ENCODE peak calls at places on chromosomes 1 and 21, in eight cellular contexts. One of them, this sample, is unnamed.
A peak's percentile ranks its signal among the peaks of the same experiment; 100 is the strongest.

GRCh38 chr1:150650193-150650592 is 20.8 kb upstream of the ENSA start:
- DNase-seq in Panc1: no peak
- DNase-seq in GM12892: no peak
- DNase-seq in breast epithelium: peak; percentile 33
- DNase-seq in stomach: peak; percentile 66
- DNase-seq in transverse colon: peak; percentile 63
- DNase-seq in HCT116: no peak
- DNase-seq in GM23338: no peak
- DNase-seq in this sample: no peak

GRCh38 chr1:235929216-235929615 is 62.5 kb upstream of the LYST start:
- DNase-seq in HCT116: no peak
- DNase-seq in GM12892: no peak
- DNase-seq in stomach: no peak
- DNase-seq in breast epithelium: no peak
- DNase-seq in transverse colon: no peak
- DNase-seq in Panc1: no peak
- DNase-seq in GM23338: no peak
- DNase-seq in this sample: no peak

GRCh38 chr1:147053269-147053668 is 115.1 kb downstream of the NBPF12 start:
- DNase-seq in HCT116: no peak
- DNase-seq in GM23338: no peak
- DNase-seq in Panc1: no peak
- DNase-seq in transverse colon: no peak
- DNase-seq in breast epithelium: no peak
- DNase-seq in GM12892: no peak
- DNase-seq in stomach: no peak
- DNase-seq in this sample: no peak

GRCh38 chr1:203607169-203607873 is 19.3 kb upstream of the ATP2B4 start:
- DNase-seq in HCT116: no peak
- DNase-seq in transverse colon: peak; percentile 28
- DNase-seq in stomach: peak; percentile 33
- DNase-seq in breast epithelium: no peak
- DNase-seq in Panc1: no peak
- DNase-seq in GM12892: no peak
- DNase-seq in GM23338: no peak
- DNase-seq in this sample: no peak

GRCh38 chr1:109252893-109253802 is 3.8 kb downstream of the CELSR2 start:
- DNase-seq in breast epithelium: peak; percentile 88
- DNase-seq in HCT116: no peak
- DNase-seq in transverse colon: peak; percentile 40
- DNase-seq in Panc1: no peak
- DNase-seq in GM23338: no peak
- DNase-seq in stomach: no peak
- DNase-seq in GM12892: peak; percentile 33
- DNase-seq in this sample: peak; percentile 94

GRCh38 chr1:177164380-177165068 is at the start of gene ASTN1:
- DNase-seq in Panc1: no peak
- DNase-seq in transverse colon: no peak
- DNase-seq in GM23338: peak; percentile 85
- DNase-seq in stomach: no peak
- DNase-seq in breast epithelium: no peak
- DNase-seq in HCT116: no peak
- DNase-seq in GM12892: no peak
- DNase-seq in this sample: no peak

GRCh38 chr1:118335372-118335771 is 150.3 kb upstream of the SPAG17 start:
- DNase-seq in Panc1: no peak
- DNase-seq in breast epithelium: no peak
- DNase-seq in transverse colon: no peak
- DNase-seq in GM12892: peak; percentile 4
- DNase-seq in GM23338: no peak
- DNase-seq in stomach: no peak
- DNase-seq in HCT116: no peak
- DNase-seq in this sample: no peak

GRCh38 chr1:121558514-121558913 is 373.7 kb downstream of the SRGAP2C start:
- DNase-seq in stomach: no peak
- DNase-seq in HCT116: no peak
- DNase-seq in GM23338: peak; percentile 63
- DNase-seq in transverse colon: no peak
- DNase-seq in breast epithelium: no peak
- DNase-seq in GM12892: no peak
- DNase-seq in Panc1: peak; percentile 8
- DNase-seq in this sample: no peak

GRCh38 chr1:179030683-179031082 is 5.0 kb downstream of the FAM20B start:
- DNase-seq in stomach: no peak
- DNase-seq in HCT116: no peak
- DNase-seq in transverse colon: no peak
- DNase-seq in GM12892: no peak
- DNase-seq in breast epithelium: no peak
- DNase-seq in GM23338: no peak
- DNase-seq in Panc1: no peak
- DNase-seq in this sample: no peak

GRCh38 chr1:87959236-87959635 is 630.6 kb downstream of the LMO4 start:
- DNase-seq in stomach: no peak
- DNase-seq in HCT116: no peak
- DNase-seq in GM23338: no peak
- DNase-seq in breast epithelium: no peak
- DNase-seq in Panc1: no peak
- DNase-seq in GM12892: no peak
- DNase-seq in transverse colon: no peak
- DNase-seq in this sample: no peak

GRCh38 chr1:1069061-1069710 is 4.9 kb downstream of the RNF223 start:
- DNase-seq in HCT116: peak; percentile 65
- DNase-seq in breast epithelium: peak; percentile 65
- DNase-seq in stomach: peak; percentile 90
- DNase-seq in GM23338: peak; percentile 82
- DNase-seq in GM12892: peak; percentile 95
- DNase-seq in Panc1: peak; percentile 61
- DNase-seq in transverse colon: peak; percentile 92
- DNase-seq in this sample: no peak

GRCh38 chr21:16742116-16742515 is 770.7 kb upstream of the CXADR start:
- DNase-seq in GM12892: no peak
- DNase-seq in breast epithelium: peak; percentile 52
- DNase-seq in Panc1: no peak
- DNase-seq in transverse colon: no peak
- DNase-seq in stomach: no peak
- DNase-seq in HCT116: no peak
- DNase-seq in GM23338: no peak
- DNase-seq in this sample: peak; percentile 78

GRCh38 chr1:150875197-150876110 is 945 bp downstream of the ARNT start:
- DNase-seq in GM12892: no peak
- DNase-seq in HCT116: no peak
- DNase-seq in stomach: no peak
- DNase-seq in transverse colon: peak; percentile 17
- DNase-seq in breast epithelium: no peak
- DNase-seq in Panc1: no peak
- DNase-seq in GM23338: peak; percentile 12
- DNase-seq in this sample: no peak

GRCh38 chr1:245715291-245715701 is 560.5 kb downstream of the KIF26B start:
- DNase-seq in Panc1: no peak
- DNase-seq in GM23338: no peak
- DNase-seq in HCT116: no peak
- DNase-seq in transverse colon: no peak
- DNase-seq in breast epithelium: no peak
- DNase-seq in stomach: no peak
- DNase-seq in GM12892: no peak
- DNase-seq in this sample: no peak

GRCh38 chr21:32726742-32727477 is 903 bp downstream of the SYNJ1 start:
- DNase-seq in stomach: no peak
- DNase-seq in GM12892: no peak
- DNase-seq in breast epithelium: peak; percentile 20
- DNase-seq in Panc1: no peak
- DNase-seq in transverse colon: peak; percentile 42
- DNase-seq in HCT116: no peak
- DNase-seq in GM23338: peak; percentile 25
- DNase-seq in this sample: no peak

GRCh38 chr1:119116725-119117124 is 23.7 kb downstream of the WARS2 start:
- DNase-seq in GM12892: no peak
- DNase-seq in GM23338: no peak
- DNase-seq in stomach: no peak
- DNase-seq in HCT116: no peak
- DNase-seq in breast epithelium: no peak
- DNase-seq in transverse colon: no peak
- DNase-seq in Panc1: no peak
- DNase-seq in this sample: no peak

GRCh38 chr1:67746299-67746698 is 61.3 kb downstream of the GADD45A start:
- DNase-seq in HCT116: no peak
- DNase-seq in GM12892: no peak
- DNase-seq in stomach: no peak
- DNase-seq in GM23338: peak; percentile 62
- DNase-seq in Panc1: no peak
- DNase-seq in transverse colon: no peak
- DNase-seq in breast epithelium: no peak
- DNase-seq in this sample: no peak

GRCh38 chr1:31586376-31587327 is 10.3 kb downstream of the TINAGL1 start:
- DNase-seq in GM23338: peak; percentile 61
- DNase-seq in Panc1: no peak
- DNase-seq in stomach: no peak
- DNase-seq in GM12892: no peak
- DNase-seq in breast epithelium: no peak
- DNase-seq in transverse colon: no peak
- DNase-seq in HCT116: no peak
- DNase-seq in this sample: no peak

GRCh38 chr1:31591425-31592093 is 15.2 kb downstream of the TINAGL1 start:
- DNase-seq in breast epithelium: peak; percentile 77
- DNase-seq in HCT116: no peak
- DNase-seq in stomach: no peak
- DNase-seq in GM23338: no peak
- DNase-seq in Panc1: no peak
- DNase-seq in GM12892: no peak
- DNase-seq in transverse colon: no peak
- DNase-seq in this sample: peak; percentile 83

GRCh38 chr1:31587720-31588423 is 11.6 kb downstream of the TINAGL1 start:
- DNase-seq in transverse colon: peak; percentile 84
- DNase-seq in Panc1: no peak
- DNase-seq in breast epithelium: no peak
- DNase-seq in GM23338: peak; percentile 94
- DNase-seq in GM12892: peak; percentile 68
- DNase-seq in HCT116: no peak
- DNase-seq in stomach: peak; percentile 71
- DNase-seq in this sample: peak; percentile 89

GRCh38 chr1:31585736-31586365 is 9.5 kb downstream of the TINAGL1 start:
- DNase-seq in Panc1: no peak
- DNase-seq in HCT116: no peak
- DNase-seq in transverse colon: no peak
- DNase-seq in GM12892: no peak
- DNase-seq in breast epithelium: no peak
- DNase-seq in stomach: no peak
- DNase-seq in GM23338: no peak
- DNase-seq in this sample: no peak

GRCh38 chr1:31588751-31589515 is 12.6 kb downstream of the TINAGL1 start:
- DNase-seq in transverse colon: peak; percentile 69
- DNase-seq in HCT116: no peak
- DNase-seq in Panc1: no peak
- DNase-seq in GM12892: no peak
- DNase-seq in GM23338: peak; percentile 76
- DNase-seq in breast epithelium: peak; percentile 16
- DNase-seq in stomach: peak; percentile 70
- DNase-seq in this sample: peak; percentile 69
- TF ChIP-seq POLR2AphosphoS5 in transverse colon: peak; percentile 16
- TF ChIP-seq POLR2AphosphoS5 in HCT116: no peak
- TF ChIP-seq POLR2AphosphoS5 in Panc1: no peak
- TF ChIP-seq POLR2AphosphoS5 in GM12892: no peak
- TF ChIP-seq POLR2AphosphoS5 in GM23338: no peak
- TF ChIP-seq POLR2AphosphoS5 in breast epithelium: no peak
- TF ChIP-seq POLR2AphosphoS5 in stomach: peak; percentile 17
- TF ChIP-seq POLR2AphosphoS5 in this sample: no peak

GRCh38 chr1:23522244-23523013 is 8.6 kb downstream of the E2F2 start:
- DNase-seq in Panc1: no peak
- DNase-seq in breast epithelium: no peak
- DNase-seq in transverse colon: no peak
- DNase-seq in stomach: no peak
- DNase-seq in HCT116: no peak
- DNase-seq in GM12892: no peak
- DNase-seq in GM23338: no peak
- DNase-seq in this sample: no peak
- TF ChIP-seq POLR2AphosphoS5 in Panc1: no peak
- TF ChIP-seq POLR2AphosphoS5 in breast epithelium: no peak
- TF ChIP-seq POLR2AphosphoS5 in transverse colon: no peak
- TF ChIP-seq POLR2AphosphoS5 in stomach: no peak
- TF ChIP-seq POLR2AphosphoS5 in HCT116: no peak
- TF ChIP-seq POLR2AphosphoS5 in GM12892: no peak
- TF ChIP-seq POLR2AphosphoS5 in GM23338: no peak
- TF ChIP-seq POLR2AphosphoS5 in this sample: no peak

GRCh38 chr1:56534252-56534651 is 45.1 kb downstream of the PLPP3 start:
- DNase-seq in transverse colon: no peak
- DNase-seq in GM23338: no peak
- DNase-seq in Panc1: no peak
- DNase-seq in HCT116: no peak
- DNase-seq in stomach: no peak
- DNase-seq in GM12892: no peak
- DNase-seq in breast epithelium: no peak
- DNase-seq in this sample: no peak

GRCh38 chr1:56535949-56536348 is 43.4 kb downstream of the PLPP3 start:
- DNase-seq in stomach: peak; percentile 73
- DNase-seq in HCT116: no peak
- DNase-seq in GM12892: no peak
- DNase-seq in transverse colon: no peak
- DNase-seq in breast epithelium: no peak
- DNase-seq in Panc1: no peak
- DNase-seq in GM23338: no peak
- DNase-seq in this sample: no peak

GRCh38 chr1:56533621-56534020 is 45.7 kb downstream of the PLPP3 start:
- DNase-seq in GM23338: no peak
- DNase-seq in transverse colon: no peak
- DNase-seq in breast epithelium: no peak
- DNase-seq in stomach: no peak
- DNase-seq in Panc1: no peak
- DNase-seq in GM12892: no peak
- DNase-seq in HCT116: no peak
- DNase-seq in this sample: no peak

GRCh38 chr1:56533197-56533596 is 46.2 kb downstream of the PLPP3 start:
- DNase-seq in Panc1: no peak
- DNase-seq in GM23338: no peak
- DNase-seq in transverse colon: no peak
- DNase-seq in HCT116: no peak
- DNase-seq in GM12892: no peak
- DNase-seq in breast epithelium: no peak
- DNase-seq in stomach: no peak
- DNase-seq in this sample: no peak

GRCh38 chr1:56535362-56535761 is 44.0 kb downstream of the PLPP3 start:
- DNase-seq in breast epithelium: no peak
- DNase-seq in GM23338: peak; percentile 93
- DNase-seq in GM12892: no peak
- DNase-seq in HCT116: no peak
- DNase-seq in transverse colon: no peak
- DNase-seq in Panc1: no peak
- DNase-seq in stomach: no peak
- DNase-seq in this sample: no peak
- TF ChIP-seq POLR2AphosphoS5 in breast epithelium: no peak
- TF ChIP-seq POLR2AphosphoS5 in GM23338: no peak
- TF ChIP-seq POLR2AphosphoS5 in GM12892: no peak
- TF ChIP-seq POLR2AphosphoS5 in HCT116: no peak
- TF ChIP-seq POLR2AphosphoS5 in transverse colon: no peak
- TF ChIP-seq POLR2AphosphoS5 in Panc1: no peak
- TF ChIP-seq POLR2AphosphoS5 in stomach: no peak
- TF ChIP-seq POLR2AphosphoS5 in this sample: no peak

DNA sequence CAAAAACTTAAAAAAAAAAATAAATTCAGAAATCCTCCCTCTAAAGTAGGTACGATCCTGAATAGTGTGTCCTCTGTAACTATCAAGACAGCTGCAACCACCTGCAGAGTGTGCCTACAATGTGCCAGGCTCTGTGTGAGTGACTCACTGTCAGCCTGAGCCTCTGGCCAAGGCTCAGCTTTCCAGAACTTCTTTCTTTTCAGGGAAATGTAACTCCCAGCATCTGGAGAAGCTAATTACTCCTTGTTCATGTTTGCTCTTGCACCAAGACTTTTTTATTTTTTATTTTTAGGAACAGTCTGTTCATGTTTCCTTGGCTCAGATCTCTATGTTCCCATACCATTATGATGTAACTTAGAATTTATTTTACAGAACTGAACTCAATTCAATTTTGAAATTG is 112.3 kb upstream of the ZNF648 start:
- DNase-seq in transverse colon: no peak
- DNase-seq in GM23338: no peak
- DNase-seq in HCT116: no peak
- DNase-seq in GM12892: no peak
- DNase-seq in Panc1: no peak
- DNase-seq in stomach: peak; percentile 48
- DNase-seq in breast epithelium: no peak
- DNase-seq in this sample: no peak
- TF ChIP-seq POLR2AphosphoS5 in transverse colon: peak; percentile 13
- TF ChIP-seq POLR2AphosphoS5 in GM23338: no peak
- TF ChIP-seq POLR2AphosphoS5 in HCT116: no peak
- TF ChIP-seq POLR2AphosphoS5 in GM12892: no peak
- TF ChIP-seq POLR2AphosphoS5 in Panc1: no peak
- TF ChIP-seq POLR2AphosphoS5 in stomach: peak; percentile 67
- TF ChIP-seq POLR2AphosphoS5 in breast epithelium: no peak
- TF ChIP-seq POLR2AphosphoS5 in this sample: peak; percentile 10